ENCODE peak calls at places on chromosome 9, in four cellular contexts. One of them, this sample, is unnamed.

GRCh38 chr9:135588886-135589595 is 27.5 kb downstream of the PAEP start:
- DNase-seq in stimulated activated CD8-positive, alpha-beta memory T cell treated with anti-CD3 and anti-CD28 coated beads, Interleukin-15, amount 100 ng/mL, for 4 hours: no peak
- DNase-seq in NCI-H1092: no peak
- DNase-seq in heart left ventricle: no peak
- DNase-seq in this sample: peak

GRCh38 chr9:127783111-127783621 is 2.7 kb upstream of the CDK9 start:
- DNase-seq in heart left ventricle: peak
- DNase-seq in stimulated activated CD8-positive, alpha-beta memory T cell treated with anti-CD3 and anti-CD28 coated beads, Interleukin-15, amount 100 ng/mL, for 4 hours: peak
- DNase-seq in NCI-H1092: no peak
- DNase-seq in this sample: no peak

GRCh38 chr9:107246259-107247254 is 36.5 kb upstream of the RAD23B start:
- DNase-seq in NCI-H1092: no peak
- DNase-seq in heart left ventricle: no peak
- DNase-seq in stimulated activated CD8-positive, alpha-beta memory T cell treated with anti-CD3 and anti-CD28 coated beads, Interleukin-15, amount 100 ng/mL, for 4 hours: no peak
- DNase-seq in this sample: no peak

GRCh38 chr9:90878562-90878961 is 76.9 kb downstream of the SYK start:
- DNase-seq in heart left ventricle: no peak
- DNase-seq in NCI-H1092: no peak
- DNase-seq in stimulated activated CD8-positive, alpha-beta memory T cell treated with anti-CD3 and anti-CD28 coated beads, Interleukin-15, amount 100 ng/mL, for 4 hours: no peak
- DNase-seq in this sample: no peak

GRCh38 chr9:127921592-127922120 is 4.8 kb upstream of the ST6GALNAC4 start:
- DNase-seq in heart left ventricle: peak
- DNase-seq in stimulated activated CD8-positive, alpha-beta memory T cell treated with anti-CD3 and anti-CD28 coated beads, Interleukin-15, amount 100 ng/mL, for 4 hours: peak
- DNase-seq in NCI-H1092: no peak
- DNase-seq in this sample: no peak

GRCh38 chr9:77518688-77519087 is 129.4 kb downstream of the GNA14 start:
- DNase-seq in NCI-H1092: no peak
- DNase-seq in stimulated activated CD8-positive, alpha-beta memory T cell treated with anti-CD3 and anti-CD28 coated beads, Interleukin-15, amount 100 ng/mL, for 4 hours: no peak
- DNase-seq in heart left ventricle: no peak
- DNase-seq in this sample: no peak

GRCh38 chr9:103991698-103992097 is 102.4 kb upstream of the SMC2 start:
- DNase-seq in NCI-H1092: no peak
- DNase-seq in heart left ventricle: no peak
- DNase-seq in stimulated activated CD8-positive, alpha-beta memory T cell treated with anti-CD3 and anti-CD28 coated beads, Interleukin-15, amount 100 ng/mL, for 4 hours: no peak
- DNase-seq in this sample: no peak

GRCh38 chr9:127395491-127396252 is 1.3 kb upstream of the SLC2A8 start:
- DNase-seq in heart left ventricle: no peak
- DNase-seq in NCI-H1092: no peak
- DNase-seq in stimulated activated CD8-positive, alpha-beta memory T cell treated with anti-CD3 and anti-CD28 coated beads, Interleukin-15, amount 100 ng/mL, for 4 hours: no peak
- DNase-seq in this sample: no peak

GRCh38 chr9:219670-220365 is 5.2 kb downstream of the DOCK8 start:
- DNase-seq in stimulated activated CD8-positive, alpha-beta memory T cell treated with anti-CD3 and anti-CD28 coated beads, Interleukin-15, amount 100 ng/mL, for 4 hours: no peak
- DNase-seq in heart left ventricle: peak
- DNase-seq in NCI-H1092: no peak
- DNase-seq in this sample: no peak

GRCh38 chr9:99272866-99273265 is 50.8 kb downstream of the SEC61B start:
- DNase-seq in NCI-H1092: no peak
- DNase-seq in heart left ventricle: no peak
- DNase-seq in stimulated activated CD8-positive, alpha-beta memory T cell treated with anti-CD3 and anti-CD28 coated beads, Interleukin-15, amount 100 ng/mL, for 4 hours: no peak
- DNase-seq in this sample: no peak

GRCh38 chr9:8651126-8651525 is 851.5 kb upstream of the DMAC1 start:
- DNase-seq in heart left ventricle: no peak
- DNase-seq in NCI-H1092: no peak
- DNase-seq in stimulated activated CD8-positive, alpha-beta memory T cell treated with anti-CD3 and anti-CD28 coated beads, Interleukin-15, amount 100 ng/mL, for 4 hours: no peak
- DNase-seq in this sample: no peak

GRCh38 chr9:105389789-105390188 is 58.0 kb upstream of the FSD1L start:
- DNase-seq in heart left ventricle: no peak
- DNase-seq in NCI-H1092: no peak
- DNase-seq in stimulated activated CD8-positive, alpha-beta memory T cell treated with anti-CD3 and anti-CD28 coated beads, Interleukin-15, amount 100 ng/mL, for 4 hours: no peak
- DNase-seq in this sample: no peak

GRCh38 chr9:98117984-98118639 is 910 bp downstream of the TRIM14 start:
- DNase-seq in heart left ventricle: no peak
- DNase-seq in stimulated activated CD8-positive, alpha-beta memory T cell treated with anti-CD3 and anti-CD28 coated beads, Interleukin-15, amount 100 ng/mL, for 4 hours: no peak
- DNase-seq in NCI-H1092: no peak
- DNase-seq in this sample: no peak

GRCh38 chr9:136853596-136854112 is 1.5 kb downstream of the MAMDC4 start:
- DNase-seq in stimulated activated CD8-positive, alpha-beta memory T cell treated with anti-CD3 and anti-CD28 coated beads, Interleukin-15, amount 100 ng/mL, for 4 hours: no peak
- DNase-seq in NCI-H1092: no peak
- DNase-seq in heart left ventricle: peak
- DNase-seq in this sample: no peak

GRCh38 chr9:14272924-14273528 is 40.9 kb downstream of the NFIB start:
- DNase-seq in NCI-H1092: no peak
- DNase-seq in stimulated activated CD8-positive, alpha-beta memory T cell treated with anti-CD3 and anti-CD28 coated beads, Interleukin-15, amount 100 ng/mL, for 4 hours: no peak
- DNase-seq in heart left ventricle: no peak
- DNase-seq in this sample: no peak

GRCh38 chr9:3992924-3993323 is 306.9 kb downstream of the GLIS3 start:
- DNase-seq in stimulated activated CD8-positive, alpha-beta memory T cell treated with anti-CD3 and anti-CD28 coated beads, Interleukin-15, amount 100 ng/mL, for 4 hours: no peak
- DNase-seq in heart left ventricle: no peak
- DNase-seq in NCI-H1092: no peak
- DNase-seq in this sample: no peak

GRCh38 chr9:132144708-132145365 is 17.0 kb upstream of the NTNG2 start:
- DNase-seq in heart left ventricle: no peak
- DNase-seq in NCI-H1092: no peak
- DNase-seq in stimulated activated CD8-positive, alpha-beta memory T cell treated with anti-CD3 and anti-CD28 coated beads, Interleukin-15, amount 100 ng/mL, for 4 hours: no peak
- DNase-seq in this sample: no peak

GRCh38 chr9:136925414-136926153 is 19.0 kb downstream of the FBXW5 start:
- DNase-seq in NCI-H1092: no peak
- DNase-seq in stimulated activated CD8-positive, alpha-beta memory T cell treated with anti-CD3 and anti-CD28 coated beads, Interleukin-15, amount 100 ng/mL, for 4 hours: no peak
- DNase-seq in heart left ventricle: peak
- DNase-seq in this sample: no peak

GRCh38 chr9:128782669-128783068 is 4.4 kb upstream of the TBC1D13 start:
- DNase-seq in heart left ventricle: no peak
- DNase-seq in stimulated activated CD8-positive, alpha-beta memory T cell treated with anti-CD3 and anti-CD28 coated beads, Interleukin-15, amount 100 ng/mL, for 4 hours: no peak
- DNase-seq in NCI-H1092: no peak
- DNase-seq in this sample: no peak

GRCh38 chr9:20728493-20729220 is 44.6 kb downstream of the FOCAD start:
- DNase-seq in stimulated activated CD8-positive, alpha-beta memory T cell treated with anti-CD3 and anti-CD28 coated beads, Interleukin-15, amount 100 ng/mL, for 4 hours: no peak
- DNase-seq in heart left ventricle: no peak
- DNase-seq in NCI-H1092: no peak
- DNase-seq in this sample: no peak

GRCh38 chr9:95450171-95451107 is 66.3 kb downstream of the PTCH1 start:
- DNase-seq in stimulated activated CD8-positive, alpha-beta memory T cell treated with anti-CD3 and anti-CD28 coated beads, Interleukin-15, amount 100 ng/mL, for 4 hours: no peak
- DNase-seq in heart left ventricle: no peak
- DNase-seq in NCI-H1092: no peak
- DNase-seq in this sample: no peak

GRCh38 chr9:114677418-114677817 is 4.6 kb downstream of the TEX48 start:
- DNase-seq in NCI-H1092: peak
- DNase-seq in heart left ventricle: no peak
- DNase-seq in stimulated activated CD8-positive, alpha-beta memory T cell treated with anti-CD3 and anti-CD28 coated beads, Interleukin-15, amount 100 ng/mL, for 4 hours: no peak
- DNase-seq in this sample: no peak

GRCh38 chr9:76526026-76526425 is 67.0 kb downstream of the GCNT1 start:
- DNase-seq in stimulated activated CD8-positive, alpha-beta memory T cell treated with anti-CD3 and anti-CD28 coated beads, Interleukin-15, amount 100 ng/mL, for 4 hours: no peak
- DNase-seq in heart left ventricle: no peak
- DNase-seq in NCI-H1092: no peak
- DNase-seq in this sample: no peak

GRCh38 chr9:6000955-6001354 is 14.5 kb downstream of the RANBP6 start:
- DNase-seq in stimulated activated CD8-positive, alpha-beta memory T cell treated with anti-CD3 and anti-CD28 coated beads, Interleukin-15, amount 100 ng/mL, for 4 hours: no peak
- DNase-seq in heart left ventricle: no peak
- DNase-seq in NCI-H1092: no peak
- DNase-seq in this sample: no peak

GRCh38 chr9:21812415-21812814 is 10.0 kb downstream of the MTAP start:
- DNase-seq in stimulated activated CD8-positive, alpha-beta memory T cell treated with anti-CD3 and anti-CD28 coated beads, Interleukin-15, amount 100 ng/mL, for 4 hours: no peak
- DNase-seq in heart left ventricle: no peak
- DNase-seq in NCI-H1092: no peak
- DNase-seq in this sample: no peak

GRCh38 chr9:131656356-131657030 is 83.4 kb downstream of the RAPGEF1 start:
- DNase-seq in NCI-H1092: no peak
- DNase-seq in stimulated activated CD8-positive, alpha-beta memory T cell treated with anti-CD3 and anti-CD28 coated beads, Interleukin-15, amount 100 ng/mL, for 4 hours: peak
- DNase-seq in heart left ventricle: peak
- DNase-seq in this sample: peak

GRCh38 chr9:116275418-116276295 is 122.1 kb downstream of the PAPPA start:
- DNase-seq in heart left ventricle: no peak
- DNase-seq in NCI-H1092: no peak
- DNase-seq in stimulated activated CD8-positive, alpha-beta memory T cell treated with anti-CD3 and anti-CD28 coated beads, Interleukin-15, amount 100 ng/mL, for 4 hours: no peak
- DNase-seq in this sample: no peak

GRCh38 chr9:99326112-99326916 is 104.2 kb downstream of the SEC61B start:
- DNase-seq in heart left ventricle: no peak
- DNase-seq in NCI-H1092: no peak
- DNase-seq in stimulated activated CD8-positive, alpha-beta memory T cell treated with anti-CD3 and anti-CD28 coated beads, Interleukin-15, amount 100 ng/mL, for 4 hours: no peak
- DNase-seq in this sample: no peak

GRCh38 chr9:111599092-111599947 is at the start of gene PTGR1:
- DNase-seq in stimulated activated CD8-positive, alpha-beta memory T cell treated with anti-CD3 and anti-CD28 coated beads, Interleukin-15, amount 100 ng/mL, for 4 hours: no peak
- DNase-seq in heart left ventricle: peak
- DNase-seq in NCI-H1092: no peak
- DNase-seq in this sample: peak

GRCh38 chr9:738209-738915 is 103.1 kb upstream of the DMRT1 start:
- DNase-seq in stimulated activated CD8-positive, alpha-beta memory T cell treated with anti-CD3 and anti-CD28 coated beads, Interleukin-15, amount 100 ng/mL, for 4 hours: no peak
- DNase-seq in NCI-H1092: no peak
- DNase-seq in heart left ventricle: peak
- DNase-seq in this sample: peak

GRCh38 chr9:19102181-19102630 is 498 bp downstream of the HAUS6 start:
- DNase-seq in NCI-H1092: peak
- DNase-seq in heart left ventricle: peak
- DNase-seq in stimulated activated CD8-positive, alpha-beta memory T cell treated with anti-CD3 and anti-CD28 coated beads, Interleukin-15, amount 100 ng/mL, for 4 hours: no peak
- DNase-seq in this sample: no peak